ENCODE peak calls at places on chromosomes 6 and 20, in four cellular contexts. One of them, this sample, is unnamed.

GRCh38 chr20:46128310-46129151 is 10.4 kb downstream of the CD40 start:
- DNase-seq in stomach: peak
- DNase-seq in fibroblast of lung: no peak
- DNase-seq in progenitor cell of endocrine pancreas: peak
- DNase-seq in this sample: peak

GRCh38 chr6:136338486-136338885 is 48.8 kb upstream of the BCLAF1 start:
- DNase-seq in stomach: peak
- DNase-seq in fibroblast of lung: no peak
- DNase-seq in progenitor cell of endocrine pancreas: no peak
- DNase-seq in this sample: no peak

GRCh38 chr6:6730831-6731230 is 142.3 kb downstream of the LY86 start:
- DNase-seq in stomach: no peak
- DNase-seq in fibroblast of lung: peak
- DNase-seq in progenitor cell of endocrine pancreas: no peak
- DNase-seq in this sample: no peak

GRCh38 chr6:150408842-150409241 is 40.0 kb downstream of the IYD start:
- DNase-seq in stomach: peak
- DNase-seq in fibroblast of lung: no peak
- DNase-seq in progenitor cell of endocrine pancreas: no peak
- DNase-seq in this sample: no peak

GRCh38 chr20:50427740-50428462 is 82.3 kb upstream of the PTPN1 start:
- DNase-seq in stomach: peak
- DNase-seq in fibroblast of lung: peak
- DNase-seq in progenitor cell of endocrine pancreas: no peak
- DNase-seq in this sample: no peak

GRCh38 chr6:67812125-67812524 is 823.0 kb upstream of the ADGRB3 start:
- DNase-seq in stomach: no peak
- DNase-seq in fibroblast of lung: no peak
- DNase-seq in progenitor cell of endocrine pancreas: no peak
- DNase-seq in this sample: no peak

GRCh38 chr6:26032387-26033131 is 54.7 kb upstream of the HFE start:
- DNase-seq in stomach: no peak
- DNase-seq in fibroblast of lung: peak
- DNase-seq in progenitor cell of endocrine pancreas: no peak
- DNase-seq in this sample: no peak

GRCh38 chr6:142356271-142356938 is 54.6 kb downstream of the ADGRG6 start:
- DNase-seq in stomach: no peak
- DNase-seq in fibroblast of lung: peak
- DNase-seq in progenitor cell of endocrine pancreas: no peak
- DNase-seq in this sample: no peak

GRCh38 chr6:131059486-131059885 is 3.6 kb downstream of the EPB41L2 start:
- DNase-seq in stomach: no peak
- DNase-seq in fibroblast of lung: peak
- DNase-seq in progenitor cell of endocrine pancreas: no peak
- DNase-seq in this sample: no peak

GRCh38 chr6:7899046-7899888 is 11.3 kb downstream of the TXNDC5 start:
- DNase-seq in stomach: no peak
- DNase-seq in fibroblast of lung: peak
- DNase-seq in progenitor cell of endocrine pancreas: no peak
- DNase-seq in this sample: peak

GRCh38 chr6:142013286-142013685 is 119.4 kb upstream of the GJE1 start:
- DNase-seq in stomach: no peak
- DNase-seq in fibroblast of lung: peak
- DNase-seq in progenitor cell of endocrine pancreas: no peak
- DNase-seq in this sample: no peak

GRCh38 chr20:40797425-40797824 is 108.4 kb upstream of the MAFB start:
- DNase-seq in stomach: peak
- DNase-seq in fibroblast of lung: peak
- DNase-seq in progenitor cell of endocrine pancreas: no peak
- DNase-seq in this sample: no peak

GRCh38 chr6:52929321-52930164 is 20.0 kb upstream of the GSTA3 start:
- DNase-seq in stomach: peak
- DNase-seq in fibroblast of lung: peak
- DNase-seq in progenitor cell of endocrine pancreas: no peak
- DNase-seq in this sample: no peak

GRCh38 chr20:38880952-38881735 is 45.1 kb upstream of the FAM83D start:
- DNase-seq in stomach: no peak
- DNase-seq in fibroblast of lung: no peak
- DNase-seq in progenitor cell of endocrine pancreas: no peak
- DNase-seq in this sample: peak

GRCh38 chr20:25277941-25278521 is 30.1 kb downstream of the PYGB start:
- DNase-seq in stomach: peak
- DNase-seq in fibroblast of lung: no peak
- DNase-seq in progenitor cell of endocrine pancreas: no peak
- DNase-seq in this sample: no peak

GRCh38 chr6:10276106-10276505 is 138.8 kb downstream of the TFAP2A start:
- DNase-seq in stomach: no peak
- DNase-seq in fibroblast of lung: no peak
- DNase-seq in progenitor cell of endocrine pancreas: no peak
- DNase-seq in this sample: no peak

GRCh38 chr6:140846518-140847277 is 1286.0 kb upstream of the GJE1 start:
- DNase-seq in stomach: no peak
- DNase-seq in fibroblast of lung: peak
- DNase-seq in progenitor cell of endocrine pancreas: no peak
- DNase-seq in this sample: no peak

GRCh38 chr20:45576995-45577394 is 2.1 kb downstream of the WFDC8 start:
- DNase-seq in stomach: no peak
- DNase-seq in fibroblast of lung: no peak
- DNase-seq in progenitor cell of endocrine pancreas: no peak
- DNase-seq in this sample: no peak

GRCh38 chr6:46586896-46587295 is 65.7 kb downstream of the CYP39A1 start:
- DNase-seq in stomach: no peak
- DNase-seq in fibroblast of lung: no peak
- DNase-seq in progenitor cell of endocrine pancreas: no peak
- DNase-seq in this sample: no peak

GRCh38 chr20:57698191-57698866 is 11.5 kb downstream of the PMEPA1 start:
- DNase-seq in stomach: peak
- DNase-seq in fibroblast of lung: peak
- DNase-seq in progenitor cell of endocrine pancreas: no peak
- DNase-seq in this sample: no peak

GRCh38 chr6:124793406-124793805 is 168.8 kb upstream of the RNF217 start:
- DNase-seq in stomach: no peak
- DNase-seq in fibroblast of lung: no peak
- DNase-seq in progenitor cell of endocrine pancreas: no peak
- DNase-seq in this sample: no peak

GRCh38 chr20:53622247-53623114 is 28.8 kb upstream of the ZNF217 start:
- DNase-seq in stomach: peak
- DNase-seq in fibroblast of lung: peak
- DNase-seq in progenitor cell of endocrine pancreas: no peak
- DNase-seq in this sample: no peak

GRCh38 chr6:85047818-85048217 is 283.4 kb upstream of the TBX18 start:
- DNase-seq in stomach: no peak
- DNase-seq in fibroblast of lung: no peak
- DNase-seq in progenitor cell of endocrine pancreas: no peak
- DNase-seq in this sample: no peak

GRCh38 chr20:45890997-45891983 is at the start of the genes CTSA and NEURL2:
- DNase-seq in stomach: peak
- DNase-seq in fibroblast of lung: peak
- DNase-seq in progenitor cell of endocrine pancreas: peak
- DNase-seq in this sample: peak

GRCh38 chr6:87066449-87067288 is 28.2 kb downstream of the CGA start:
- DNase-seq in stomach: peak
- DNase-seq in fibroblast of lung: peak
- DNase-seq in progenitor cell of endocrine pancreas: no peak
- DNase-seq in this sample: peak

GRCh38 chr20:7257719-7258466 is 490.4 kb downstream of the BMP2 start:
- DNase-seq in stomach: no peak
- DNase-seq in fibroblast of lung: no peak
- DNase-seq in progenitor cell of endocrine pancreas: no peak
- DNase-seq in this sample: no peak

GRCh38 chr6:34585108-34585507 is 29.0 kb upstream of the SPDEF start:
- DNase-seq in stomach: no peak
- DNase-seq in fibroblast of lung: no peak
- DNase-seq in progenitor cell of endocrine pancreas: no peak
- DNase-seq in this sample: no peak

GRCh38 chr20:62668441-62669027 is 26.2 kb downstream of the SLCO4A1 start:
- DNase-seq in stomach: peak
- DNase-seq in fibroblast of lung: peak
- DNase-seq in progenitor cell of endocrine pancreas: peak
- DNase-seq in this sample: peak

GRCh38 chr6:142300758-142301251 is 1.0 kb upstream of the ADGRG6 start:
- DNase-seq in stomach: peak
- DNase-seq in fibroblast of lung: peak
- DNase-seq in progenitor cell of endocrine pancreas: no peak
- DNase-seq in this sample: no peak

GRCh38 chr20:32518593-32519366 is 66.4 kb downstream of the NOL4L start:
- DNase-seq in stomach: no peak
- DNase-seq in fibroblast of lung: no peak
- DNase-seq in progenitor cell of endocrine pancreas: no peak
- DNase-seq in this sample: peak

GRCh38 chr20:32516985-32517873 is 67.9 kb downstream of the NOL4L start:
- DNase-seq in stomach: no peak
- DNase-seq in fibroblast of lung: no peak
- DNase-seq in progenitor cell of endocrine pancreas: no peak
- DNase-seq in this sample: no peak

GRCh38 chr20:32520927-32521203 is 64.3 kb downstream of the NOL4L start:
- DNase-seq in stomach: no peak
- DNase-seq in fibroblast of lung: no peak
- DNase-seq in progenitor cell of endocrine pancreas: no peak
- DNase-seq in this sample: no peak

GRCh38 chr20:32517914-32518592 is 67.1 kb downstream of the NOL4L start:
- DNase-seq in stomach: no peak
- DNase-seq in fibroblast of lung: no peak
- DNase-seq in progenitor cell of endocrine pancreas: no peak
- DNase-seq in this sample: no peak

GRCh38 chr20:32519367-32519730 is 65.8 kb downstream of the NOL4L start:
- DNase-seq in stomach: no peak
- DNase-seq in fibroblast of lung: no peak
- DNase-seq in progenitor cell of endocrine pancreas: no peak
- DNase-seq in this sample: no peak
- TF ChIP-seq CTCF in stomach: no peak
- TF ChIP-seq CTCF in fibroblast of lung: no peak
- TF ChIP-seq CTCF in progenitor cell of endocrine pancreas: no peak
- TF ChIP-seq CTCF in this sample: no peak

DNA sequence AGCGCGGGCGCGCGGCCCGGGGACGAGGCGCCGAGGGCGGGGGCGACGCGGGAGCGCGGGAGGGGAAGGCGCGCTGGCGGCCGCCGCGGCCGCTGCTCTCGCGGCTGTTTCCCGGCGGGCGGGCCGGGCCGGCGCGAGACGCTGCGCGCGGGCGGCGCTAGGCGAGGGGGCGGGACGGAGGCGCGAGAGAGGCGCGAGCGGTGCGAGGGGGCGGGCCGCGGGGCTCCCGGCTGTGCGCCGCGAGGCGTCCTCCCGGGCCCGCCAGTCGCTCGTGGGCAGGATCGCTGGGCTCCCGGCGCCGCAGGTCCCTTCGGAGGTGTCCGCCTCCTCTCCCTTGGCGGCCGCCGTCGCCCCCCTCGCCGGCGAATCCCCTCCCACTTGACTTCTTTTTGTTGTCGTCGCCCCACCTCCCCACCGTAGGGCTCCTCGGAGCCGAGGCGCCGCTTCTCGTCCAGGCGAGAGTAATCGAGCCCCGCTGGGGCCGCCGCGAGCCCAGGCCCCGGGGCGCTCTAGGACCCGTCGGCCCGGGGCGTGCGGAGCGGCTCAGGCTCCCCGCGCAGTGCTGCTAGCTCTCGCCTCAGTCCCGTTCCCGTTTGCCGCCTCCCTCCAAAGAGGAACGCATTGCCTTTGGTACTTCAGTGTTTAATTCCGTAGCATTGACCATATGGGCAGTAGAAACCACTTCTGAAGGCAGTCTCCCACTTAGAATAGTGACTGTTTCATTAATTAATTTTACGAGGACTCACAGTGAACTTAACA is at the start of gene RANBP9:
- DNase-seq in stomach: peak
- DNase-seq in fibroblast of lung: peak
- DNase-seq in progenitor cell of endocrine pancreas: peak
- DNase-seq in this sample: peak
- TF ChIP-seq CTCF in stomach: no peak
- TF ChIP-seq CTCF in fibroblast of lung: no peak
- TF ChIP-seq CTCF in progenitor cell of endocrine pancreas: no peak
- TF ChIP-seq CTCF in this sample: no peak

DNA sequence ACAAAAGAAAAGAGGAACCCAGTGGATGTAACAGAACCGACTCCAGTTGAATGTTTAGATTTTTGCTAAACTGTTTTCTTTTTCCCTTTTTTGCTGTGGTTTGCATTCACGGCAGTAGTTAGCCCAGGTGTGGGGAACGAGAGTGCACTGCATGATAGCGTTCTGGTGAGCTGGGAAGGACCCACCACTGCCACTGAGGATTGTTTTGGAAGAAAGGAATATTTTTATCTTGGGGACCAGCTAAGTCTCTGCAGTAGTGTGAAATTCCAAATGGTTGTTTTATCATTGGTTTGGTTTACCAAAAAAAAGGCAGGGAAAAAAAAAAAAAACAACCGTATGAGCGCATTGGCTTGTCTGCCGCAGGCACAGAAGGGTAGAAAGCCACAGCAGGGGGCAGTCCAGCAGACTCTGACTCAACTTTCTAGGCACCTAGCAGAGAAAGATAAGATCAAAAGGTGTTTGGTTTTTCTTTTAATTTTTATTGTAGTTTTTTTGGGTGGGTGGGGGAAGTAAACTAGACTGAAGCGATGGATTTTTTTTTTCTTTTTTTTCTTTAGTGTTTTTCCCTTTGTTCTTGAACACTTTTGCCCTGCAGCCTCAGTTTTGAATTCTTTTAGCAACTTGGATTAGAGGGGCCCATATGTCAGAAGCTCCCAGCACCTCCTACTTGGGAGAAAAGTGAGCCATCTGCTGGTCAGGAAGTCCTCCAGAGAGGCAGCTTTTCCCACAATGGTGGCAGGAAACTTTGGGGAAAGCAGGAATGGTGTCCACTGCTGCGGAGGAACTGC is 13.5 kb upstream of the RAB5IF start:
- DNase-seq in stomach: no peak
- DNase-seq in fibroblast of lung: peak
- DNase-seq in progenitor cell of endocrine pancreas: no peak
- DNase-seq in this sample: no peak
- TF ChIP-seq CTCF in stomach: no peak
- TF ChIP-seq CTCF in fibroblast of lung: peak
- TF ChIP-seq CTCF in progenitor cell of endocrine pancreas: no peak
- TF ChIP-seq CTCF in this sample: no peak

GRCh38 chr20:32204485-32205115 is 2.9 kb downstream of the PLAGL2 start:
- DNase-seq in stomach: no peak
- DNase-seq in fibroblast of lung: no peak
- DNase-seq in progenitor cell of endocrine pancreas: no peak
- DNase-seq in this sample: no peak
- TF ChIP-seq CTCF in stomach: no peak
- TF ChIP-seq CTCF in fibroblast of lung: no peak
- TF ChIP-seq CTCF in progenitor cell of endocrine pancreas: no peak
- TF ChIP-seq CTCF in this sample: no peak

GRCh38 chr20:43507150-43508080 is at the start of gene L3MBTL1:
- DNase-seq in stomach: peak
- DNase-seq in fibroblast of lung: peak
- DNase-seq in progenitor cell of endocrine pancreas: peak
- DNase-seq in this sample: peak
- TF ChIP-seq CTCF in stomach: no peak
- TF ChIP-seq CTCF in fibroblast of lung: no peak
- TF ChIP-seq CTCF in progenitor cell of endocrine pancreas: peak
- TF ChIP-seq CTCF in this sample: no peak

This sample was measured in glutamatergic neuron.